ENCODE peak calls at places on chromosomes 5 and 9, in eight cellular contexts. One of them, this sample, is unnamed.

GRCh38 chr9:3241290-3241689 is 284.5 kb downstream of the RFX3 start:
- DNase-seq in hepatocyte: peak; percentile 7
- DNase-seq in H9: peak; percentile 32
- DNase-seq in PC-3: no peak
- DNase-seq in adrenal gland: no peak
- DNase-seq in body of pancreas: no peak
- DNase-seq in mammary epithelial cell: no peak
- DNase-seq in psoas muscle: no peak
- DNase-seq in this sample: no peak

GRCh38 chr5:95871407-95871806 is 48.9 kb upstream of the GLRX start:
- DNase-seq in hepatocyte: no peak
- DNase-seq in H9: no peak
- DNase-seq in PC-3: no peak
- DNase-seq in adrenal gland: no peak
- DNase-seq in body of pancreas: no peak
- DNase-seq in mammary epithelial cell: no peak
- DNase-seq in psoas muscle: no peak
- DNase-seq in this sample: no peak

GRCh38 chr5:81171769-81172168 is 61.4 kb upstream of the CKMT2 start:
- DNase-seq in hepatocyte: no peak
- DNase-seq in H9: no peak
- DNase-seq in PC-3: peak; percentile 83
- DNase-seq in adrenal gland: no peak
- DNase-seq in body of pancreas: no peak
- DNase-seq in mammary epithelial cell: peak; percentile 4
- DNase-seq in psoas muscle: no peak
- DNase-seq in this sample: no peak

GRCh38 chr5:61931236-61931635 is 374.8 kb upstream of the KIF2A start:
- DNase-seq in hepatocyte: no peak
- DNase-seq in H9: no peak
- DNase-seq in PC-3: no peak
- DNase-seq in adrenal gland: no peak
- DNase-seq in body of pancreas: no peak
- DNase-seq in mammary epithelial cell: no peak
- DNase-seq in psoas muscle: no peak
- DNase-seq in this sample: no peak

GRCh38 chr9:114989600-114990410 is 59.4 kb upstream of the TNFSF8 start:
- DNase-seq in hepatocyte: no peak
- DNase-seq in H9: no peak
- DNase-seq in PC-3: no peak
- DNase-seq in adrenal gland: no peak
- DNase-seq in body of pancreas: no peak
- DNase-seq in mammary epithelial cell: no peak
- DNase-seq in psoas muscle: no peak
- DNase-seq in this sample: no peak

GRCh38 chr9:135885100-135885853 is 22.1 kb downstream of the CAMSAP1 start:
- DNase-seq in hepatocyte: no peak
- DNase-seq in H9: no peak
- DNase-seq in PC-3: peak; percentile 10
- DNase-seq in adrenal gland: no peak
- DNase-seq in body of pancreas: no peak
- DNase-seq in mammary epithelial cell: no peak
- DNase-seq in psoas muscle: no peak
- DNase-seq in this sample: no peak

GRCh38 chr9:84239341-84239740 is 101.2 kb downstream of the SLC28A3 start:
- DNase-seq in hepatocyte: no peak
- DNase-seq in H9: no peak
- DNase-seq in PC-3: no peak
- DNase-seq in adrenal gland: no peak
- DNase-seq in body of pancreas: no peak
- DNase-seq in mammary epithelial cell: peak; percentile 4
- DNase-seq in psoas muscle: no peak
- DNase-seq in this sample: no peak

GRCh38 chr5:139649082-139649991 is 1.2 kb downstream of the CXXC5 start:
- DNase-seq in hepatocyte: peak; percentile 63
- DNase-seq in H9: peak; percentile 76
- DNase-seq in PC-3: peak; percentile 22
- DNase-seq in adrenal gland: no peak
- DNase-seq in body of pancreas: peak; percentile 28
- DNase-seq in mammary epithelial cell: no peak
- DNase-seq in psoas muscle: peak; percentile 62
- DNase-seq in this sample: no peak

GRCh38 chr9:90642570-90643539 is at the start of gene DIRAS2:
- DNase-seq in hepatocyte: peak; percentile 84
- DNase-seq in H9: peak; percentile 79
- DNase-seq in PC-3: peak; percentile 57
- DNase-seq in adrenal gland: peak; percentile 47
- DNase-seq in body of pancreas: peak; percentile 67
- DNase-seq in mammary epithelial cell: peak; percentile 59
- DNase-seq in psoas muscle: peak; percentile 55
- DNase-seq in this sample: no peak

GRCh38 chr5:101306391-101307137 is 403.5 kb upstream of the ST8SIA4 start:
- DNase-seq in hepatocyte: no peak
- DNase-seq in H9: no peak
- DNase-seq in PC-3: peak; percentile 70
- DNase-seq in adrenal gland: no peak
- DNase-seq in body of pancreas: no peak
- DNase-seq in mammary epithelial cell: no peak
- DNase-seq in psoas muscle: no peak
- DNase-seq in this sample: no peak

GRCh38 chr9:92254401-92255337 is 38.8 kb downstream of the IARS1 start:
- DNase-seq in hepatocyte: no peak
- DNase-seq in H9: no peak
- DNase-seq in PC-3: no peak
- DNase-seq in adrenal gland: no peak
- DNase-seq in body of pancreas: no peak
- DNase-seq in mammary epithelial cell: no peak
- DNase-seq in psoas muscle: no peak
- DNase-seq in this sample: no peak

GRCh38 chr5:133992429-133993151 is 12.2 kb downstream of the VDAC1 start:
- DNase-seq in hepatocyte: no peak
- DNase-seq in H9: no peak
- DNase-seq in PC-3: no peak
- DNase-seq in adrenal gland: no peak
- DNase-seq in body of pancreas: no peak
- DNase-seq in mammary epithelial cell: no peak
- DNase-seq in psoas muscle: peak; percentile 72
- DNase-seq in this sample: no peak

GRCh38 chr9:33041459-33042188 is 16.6 kb downstream of the DNAJA1 start:
- DNase-seq in hepatocyte: no peak
- DNase-seq in H9: no peak
- DNase-seq in PC-3: peak; percentile 6
- DNase-seq in adrenal gland: no peak
- DNase-seq in body of pancreas: no peak
- DNase-seq in mammary epithelial cell: no peak
- DNase-seq in psoas muscle: no peak
- DNase-seq in this sample: no peak

GRCh38 chr5:177472460-177473441 is 683 bp downstream of the DBN1 start:
- DNase-seq in hepatocyte: peak; percentile 78
- DNase-seq in H9: no peak
- DNase-seq in PC-3: peak; percentile 44
- DNase-seq in adrenal gland: no peak
- DNase-seq in body of pancreas: peak; percentile 38
- DNase-seq in mammary epithelial cell: no peak
- DNase-seq in psoas muscle: no peak
- DNase-seq in this sample: no peak

GRCh38 chr9:89920901-89921300 is 316.1 kb downstream of the GADD45G start:
- DNase-seq in hepatocyte: no peak
- DNase-seq in H9: no peak
- DNase-seq in PC-3: no peak
- DNase-seq in adrenal gland: peak; percentile 18
- DNase-seq in body of pancreas: no peak
- DNase-seq in mammary epithelial cell: no peak
- DNase-seq in psoas muscle: no peak
- DNase-seq in this sample: no peak

GRCh38 chr5:51382759-51383493 is at the start of gene ISL1:
- DNase-seq in hepatocyte: peak; percentile 93
- DNase-seq in H9: peak; percentile 94
- DNase-seq in PC-3: peak; percentile 87
- DNase-seq in adrenal gland: peak; percentile 49
- DNase-seq in body of pancreas: peak; percentile 46
- DNase-seq in mammary epithelial cell: peak; percentile 77
- DNase-seq in psoas muscle: peak; percentile 67
- DNase-seq in this sample: no peak

GRCh38 chr5:94618029-94618492 is 343 bp downstream of the KIAA0825 start:
- DNase-seq in hepatocyte: peak; percentile 77
- DNase-seq in H9: peak; percentile 67
- DNase-seq in PC-3: peak; percentile 57
- DNase-seq in adrenal gland: peak; percentile 82
- DNase-seq in body of pancreas: peak; percentile 75
- DNase-seq in mammary epithelial cell: peak; percentile 81
- DNase-seq in psoas muscle: peak; percentile 79
- DNase-seq in this sample: no peak

GRCh38 chr5:124468671-124469411 is 277.6 kb downstream of the ZNF608 start:
- DNase-seq in hepatocyte: no peak
- DNase-seq in H9: peak; percentile 39
- DNase-seq in PC-3: no peak
- DNase-seq in adrenal gland: no peak
- DNase-seq in body of pancreas: no peak
- DNase-seq in mammary epithelial cell: no peak
- DNase-seq in psoas muscle: no peak
- DNase-seq in this sample: no peak

GRCh38 chr9:109286981-109287380 is 33.9 kb downstream of the EPB41L4B start:
- DNase-seq in hepatocyte: no peak
- DNase-seq in H9: no peak
- DNase-seq in PC-3: no peak
- DNase-seq in adrenal gland: peak; percentile 37
- DNase-seq in body of pancreas: no peak
- DNase-seq in mammary epithelial cell: no peak
- DNase-seq in psoas muscle: peak; percentile 59
- DNase-seq in this sample: no peak

GRCh38 chr5:21774791-21775190 is 1078.4 kb downstream of the CDH12 start:
- DNase-seq in hepatocyte: no peak
- DNase-seq in H9: no peak
- DNase-seq in PC-3: peak; percentile 100
- DNase-seq in adrenal gland: no peak
- DNase-seq in body of pancreas: no peak
- DNase-seq in mammary epithelial cell: peak; percentile 95
- DNase-seq in psoas muscle: no peak
- DNase-seq in this sample: no peak

GRCh38 chr9:131807131-131807990 is 67.5 kb upstream of the RAPGEF1 start:
- DNase-seq in hepatocyte: no peak
- DNase-seq in H9: peak; percentile 90
- DNase-seq in PC-3: no peak
- DNase-seq in adrenal gland: no peak
- DNase-seq in body of pancreas: no peak
- DNase-seq in mammary epithelial cell: no peak
- DNase-seq in psoas muscle: no peak
- DNase-seq in this sample: no peak

GRCh38 chr5:113255579-113256210 is 179.1 kb downstream of the TSSK1B start:
- DNase-seq in hepatocyte: no peak
- DNase-seq in H9: no peak
- DNase-seq in PC-3: no peak
- DNase-seq in adrenal gland: no peak
- DNase-seq in body of pancreas: no peak
- DNase-seq in mammary epithelial cell: no peak
- DNase-seq in psoas muscle: no peak
- DNase-seq in this sample: no peak

GRCh38 chr5:7814816-7815215 is 36.1 kb downstream of the CFAP90 start:
- DNase-seq in hepatocyte: no peak
- DNase-seq in H9: no peak
- DNase-seq in PC-3: no peak
- DNase-seq in adrenal gland: no peak
- DNase-seq in body of pancreas: no peak
- DNase-seq in mammary epithelial cell: no peak
- DNase-seq in psoas muscle: no peak
- DNase-seq in this sample: no peak
- H3K27ac ChIP-seq in hepatocyte: no peak overlapping the region
- H3K27ac ChIP-seq in H9: no peak overlapping the region
- H3K27ac ChIP-seq in PC-3: no peak overlapping the region
- H3K27ac ChIP-seq in adrenal gland: no peak overlapping the region
- H3K27ac ChIP-seq in body of pancreas: no peak overlapping the region
- H3K27ac ChIP-seq in mammary epithelial cell: no peak overlapping the region
- H3K27ac ChIP-seq in psoas muscle: no peak overlapping the region
- H3K27ac ChIP-seq in this sample: no peak overlapping the region

GRCh38 chr5:151051931-151052608 is 28.8 kb downstream of the TNIP1 start:
- DNase-seq in hepatocyte: no peak
- DNase-seq in H9: no peak
- DNase-seq in PC-3: no peak
- DNase-seq in adrenal gland: no peak
- DNase-seq in body of pancreas: no peak
- DNase-seq in mammary epithelial cell: no peak
- DNase-seq in psoas muscle: peak; percentile 48
- DNase-seq in this sample: no peak
- H3K27ac ChIP-seq in hepatocyte: no peak overlapping the region
- H3K27ac ChIP-seq in H9: no peak overlapping the region
- H3K27ac ChIP-seq in PC-3: no peak overlapping the region
- H3K27ac ChIP-seq in adrenal gland: no peak overlapping the region
- H3K27ac ChIP-seq in body of pancreas: no peak overlapping the region
- H3K27ac ChIP-seq in mammary epithelial cell: no peak overlapping the region
- H3K27ac ChIP-seq in psoas muscle: peak overlapping the region; percentile 63
- H3K27ac ChIP-seq in this sample: peak overlapping the region; percentile 36

GRCh38 chr5:116861097-116861496 is 286.5 kb upstream of the SEMA6A start:
- DNase-seq in hepatocyte: no peak
- DNase-seq in H9: no peak
- DNase-seq in PC-3: no peak
- DNase-seq in adrenal gland: no peak
- DNase-seq in body of pancreas: no peak
- DNase-seq in mammary epithelial cell: no peak
- DNase-seq in psoas muscle: no peak
- DNase-seq in this sample: no peak
- H3K27ac ChIP-seq in hepatocyte: no peak overlapping the region
- H3K27ac ChIP-seq in H9: no peak overlapping the region
- H3K27ac ChIP-seq in PC-3: no peak overlapping the region
- H3K27ac ChIP-seq in adrenal gland: no peak overlapping the region
- H3K27ac ChIP-seq in body of pancreas: no peak overlapping the region
- H3K27ac ChIP-seq in mammary epithelial cell: no peak overlapping the region
- H3K27ac ChIP-seq in psoas muscle: no peak overlapping the region
- H3K27ac ChIP-seq in this sample: no peak overlapping the region

DNA sequence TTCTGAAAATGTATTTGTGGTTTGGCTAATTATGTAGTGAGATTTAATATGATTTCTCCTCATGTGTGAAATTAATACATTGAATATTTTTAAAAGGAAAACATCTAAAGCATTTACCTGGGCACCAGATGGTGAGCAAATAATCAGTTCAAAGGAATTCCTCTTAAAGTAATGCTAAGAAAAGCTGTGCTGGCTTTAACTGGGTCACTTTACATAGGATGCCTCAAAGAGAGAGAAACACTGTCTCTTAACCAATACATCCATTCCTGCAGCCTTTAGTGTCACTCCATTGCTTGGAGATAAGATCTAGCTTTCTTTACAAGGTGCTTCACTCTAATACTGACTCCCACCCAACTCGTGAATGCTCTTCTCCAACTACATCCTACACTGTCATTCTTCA is 133.1 kb upstream of the PPP1R2B start:
- DNase-seq in hepatocyte: no peak
- DNase-seq in H9: no peak
- DNase-seq in PC-3: no peak
- DNase-seq in adrenal gland: no peak
- DNase-seq in body of pancreas: no peak
- DNase-seq in mammary epithelial cell: no peak
- DNase-seq in psoas muscle: no peak
- DNase-seq in this sample: no peak
- H3K27ac ChIP-seq in hepatocyte: no peak overlapping the region
- H3K27ac ChIP-seq in H9: peak overlapping the region; percentile 8
- H3K27ac ChIP-seq in PC-3: no peak overlapping the region
- H3K27ac ChIP-seq in adrenal gland: no peak overlapping the region
- H3K27ac ChIP-seq in body of pancreas: no peak overlapping the region
- H3K27ac ChIP-seq in mammary epithelial cell: no peak overlapping the region
- H3K27ac ChIP-seq in psoas muscle: no peak overlapping the region
- H3K27ac ChIP-seq in this sample: no peak overlapping the region